ENCODE peak calls at places on chromosome 5, in nine cellular contexts. H is GM10248, F is activated T-cell treated with anti-CD3 and anti-CD28 coated beads for 24 hours, J is fibroblast of pulmonary artery, M is NT2/D1, O is bronchial epithelial cell, L is GM23338, A is HTR-8/SVneo, S is coronary artery. T is an unnamed sample.

GRCh38 chr5:172370648-172371248 is 83.6 kb downstream of the SH3PXD2B start:
- DNase-seq in H (no peak), F (no peak), J (peak), M (peak), O (peak), L (peak), A (peak), S (no peak), T (peak)

GRCh38 chr5:168740821-168741213 is 161.6 kb upstream of the PANK3 start:
- DNase-seq in H (no peak), F (no peak), J (no peak), M (no peak), O (no peak), L (no peak), A (no peak), S (peak), T (no peak)

GRCh38 chr5:121937762-121938161 is 24.0 kb upstream of the SRFBP1 start:
- DNase-seq in H (no peak), F (no peak), J (peak), M (no peak), O (no peak), L (no peak), A (no peak), S (no peak), T (no peak)

GRCh38 chr5:152532714-152533113 is 127.6 kb upstream of the NMUR2 start:
- DNase-seq in H (peak), F (no peak), J (peak), M (peak), O (peak), L (peak), A (peak), S (no peak), T (no peak)

GRCh38 chr5:58261605-58262004 is 198.3 kb downstream of the PLK2 start:
- DNase-seq in H (no peak), F (no peak), J (peak), M (no peak), O (peak), L (no peak), A (no peak), S (no peak), T (no peak)

GRCh38 chr5:2877520-2877919 is 126.0 kb upstream of the IRX2 start:
- DNase-seq in H (no peak), F (no peak), J (no peak), M (no peak), O (no peak), L (no peak), A (no peak), S (peak), T (no peak)

GRCh38 chr5:179203248-179203647 is 142.0 kb downstream of the ADAMTS2 start:
- DNase-seq in H (no peak), F (no peak), J (no peak), M (no peak), O (no peak), L (no peak), A (no peak), S (no peak), T (no peak)

GRCh38 chr5:99061711-99062110 is 132.9 kb upstream of the CHD1 start:
- DNase-seq in H (no peak), F (no peak), J (peak), M (no peak), O (peak), L (no peak), A (no peak), S (no peak), T (no peak)

T was measured in WTC11.